ENCODE peak calls at places on chromosomes 12 and 14, in ten cellular contexts. Q, O, M, K, H, N, A, T, S and Y are unnamed samples.

GRCh38 chr14:50403433-50403832 is 6.8 kb upstream of the CDKL1 start:
- DNase-seq in Q (no peak), O (no peak), M (no peak), K (no peak), H (no peak), N (no peak), A (peak; percentile 29), T (peak; percentile 90), S (no peak), Y (peak; percentile 77)

GRCh38 chr12:94421868-94422740 is 37.6 kb downstream of the CEP83 start:
- DNase-seq in Q (no peak), O (no peak), M (no peak), K (no peak), H (no peak), N (no peak), A (no peak), T (no peak), S (no peak), Y (no peak)

GRCh38 chr12:101945361-101946232 is 68.2 kb downstream of the DRAM1 start:
- DNase-seq in Q (no peak), O (no peak), M (no peak), K (no peak), H (no peak), N (no peak), A (no peak), T (peak; percentile 87), S (no peak), Y (peak; percentile 49)

GRCh38 chr12:56202366-56202765 is 13.1 kb upstream of the SMARCC2 start:
- DNase-seq in Q (no peak), O (no peak), M (no peak), K (no peak), H (no peak), N (no peak), A (no peak), T (no peak), S (no peak), Y (no peak)

GRCh38 chr12:80711866-80712265 is 4.4 kb downstream of the MYF6 start:
- DNase-seq in Q (no peak), O (no peak), M (no peak), K (no peak), H (no peak), N (no peak), A (no peak), T (no peak), S (no peak), Y (no peak)

GRCh38 chr12:59650594-59651229 is 54.9 kb downstream of the SLC16A7 start:
- DNase-seq in Q (no peak), O (no peak), M (no peak), K (no peak), H (no peak), N (no peak), A (no peak), T (no peak), S (no peak), Y (peak; percentile 15)

GRCh38 chr12:59086124-59086523 is 165.8 kb upstream of the LRIG3 start:
- DNase-seq in Q (no peak), O (no peak), M (peak; percentile 80), K (no peak), H (no peak), N (no peak), A (no peak), T (no peak), S (no peak), Y (no peak)

GRCh38 chr12:124231980-124232653 is 62.8 kb upstream of the RFLNA start:
- DNase-seq in Q (no peak), O (peak; percentile 16), M (peak; percentile 96), K (peak; percentile 72), H (no peak), N (no peak), A (no peak), T (peak; percentile 22), S (no peak), Y (no peak)

GRCh38 chr12:68827895-68828294 is 19.9 kb downstream of the MDM2 start:
- DNase-seq in Q (no peak), O (no peak), M (no peak), K (no peak), H (no peak), N (no peak), A (no peak), T (no peak), S (no peak), Y (no peak)

GRCh38 chr12:14167005-14167628 is 185.7 kb upstream of the GRIN2B start:
- DNase-seq in Q (no peak), O (peak; percentile 65), M (peak; percentile 27), K (peak; percentile 13), H (peak; percentile 61), N (peak; percentile 16), A (peak; percentile 44), T (peak; percentile 13), S (peak; percentile 65), Y (peak; percentile 41)

GRCh38 chr12:132651444-132652100 is 33.0 kb downstream of the P2RX2 start:
- DNase-seq in Q (no peak), O (no peak), M (no peak), K (no peak), H (no peak), N (no peak), A (no peak), T (peak; percentile 97), S (no peak), Y (no peak)

GRCh38 chr14:51117579-51117978 is 22.7 kb upstream of the TRIM9 start:
- DNase-seq in Q (no peak), O (no peak), M (no peak), K (no peak), H (no peak), N (no peak), A (no peak), T (no peak), S (no peak), Y (no peak)

GRCh38 chr12:127928615-127929014 is 338.4 kb upstream of the TMEM132C start:
- DNase-seq in Q (no peak), O (no peak), M (no peak), K (peak; percentile 67), H (no peak), N (no peak), A (peak; percentile 51), T (no peak), S (no peak), Y (no peak)

GRCh38 chr12:62924084-62924483 is 10.9 kb downstream of the PPM1H start:
- DNase-seq in Q (no peak), O (no peak), M (no peak), K (no peak), H (no peak), N (no peak), A (no peak), T (no peak), S (no peak), Y (no peak)

GRCh38 chr12:70598467-70599194 is 38.6 kb downstream of the PTPRB start:
- DNase-seq in Q (no peak), O (no peak), M (no peak), K (no peak), H (no peak), N (no peak), A (no peak), T (no peak), S (no peak), Y (no peak)

GRCh38 chr12:3049596-3050314 is 27.4 kb upstream of the TSPAN9 start:
- DNase-seq in Q (no peak), O (no peak), M (no peak), K (no peak), H (no peak), N (no peak), A (no peak), T (peak; percentile 47), S (peak; percentile 43), Y (no peak)